ENCODE peak calls at places on chromosomes 12 and 14, in ten cellular contexts. X, H, S, D, I, Q, T, A, V and Y are unnamed samples.
A peak's percentile ranks its signal among the peaks of the same experiment; 100 is the strongest.

GRCh38 chr12:48991247-48992050 is 7.7 kb downstream of the DDN start:
- DNase-seq in X (no peak), H (no peak), S (no peak), D (no peak), I (no peak), Q (no peak), T (no peak), A (no peak), V (no peak), Y (no peak)

GRCh38 chr12:28180791-28181190 is 9.5 kb upstream of the CCDC91 start:
- DNase-seq in X (no peak), H (no peak), S (no peak), D (no peak), I (no peak), Q (no peak), T (no peak), A (no peak), V (peak; percentile 43), Y (no peak)

GRCh38 chr14:92954933-92955332 is 32.0 kb downstream of the CHGA start:
- DNase-seq in X (no peak), H (no peak), S (peak; percentile 24), D (peak; percentile 25), I (no peak), Q (no peak), T (no peak), A (no peak), V (no peak), Y (no peak)

GRCh38 chr12:52082026-52082667 is 2.6 kb downstream of the SMIM41 start:
- DNase-seq in X (no peak), H (no peak), S (no peak), D (peak; percentile 76), I (no peak), Q (peak; percentile 80), T (no peak), A (peak; percentile 51), V (peak; percentile 63), Y (no peak)

GRCh38 chr14:90381011-90381790 is 15.6 kb upstream of the CALM1 start:
- DNase-seq in X (peak; percentile 33), H (no peak), S (no peak), D (no peak), I (peak; percentile 36), Q (peak; percentile 26), T (peak; percentile 55), A (no peak), V (peak; percentile 31), Y (peak; percentile 12)

GRCh38 chr12:12689672-12690287 is 6.2 kb downstream of the GPR19 start:
- DNase-seq in X (no peak), H (no peak), S (no peak), D (no peak), I (no peak), Q (no peak), T (no peak), A (no peak), V (peak; percentile 26), Y (no peak)

GRCh38 chr14:59389936-59390335 is 75.2 kb downstream of the GPR135 start:
- DNase-seq in X (no peak), H (no peak), S (no peak), D (no peak), I (no peak), Q (no peak), T (no peak), A (no peak), V (no peak), Y (no peak)

GRCh38 chr14:64060648-64061096 is 207.9 kb downstream of the SYNE2 start:
- DNase-seq in X (no peak), H (no peak), S (no peak), D (no peak), I (no peak), Q (no peak), T (peak; percentile 11), A (no peak), V (no peak), Y (no peak)

GRCh38 chr14:104155513-104155912 is 17.1 kb downstream of the KIF26A start:
- DNase-seq in X (no peak), H (no peak), S (no peak), D (no peak), I (no peak), Q (peak; percentile 48), T (no peak), A (peak; percentile 41), V (no peak), Y (no peak)

GRCh38 chr12:75969768-75970167 is 61.8 kb downstream of the PHLDA1 start:
- DNase-seq in X (no peak), H (no peak), S (no peak), D (no peak), I (no peak), Q (no peak), T (peak; percentile 67), A (no peak), V (no peak), Y (no peak)

GRCh38 chr12:44088647-44089046 is 252.8 kb downstream of the TMEM117 start:
- DNase-seq in X (no peak), H (no peak), S (no peak), D (no peak), I (no peak), Q (no peak), T (no peak), A (no peak), V (no peak), Y (no peak)

GRCh38 chr14:96383445-96383844 is 8.5 kb upstream of the AK7 start:
- DNase-seq in X (no peak), H (no peak), S (no peak), D (no peak), I (no peak), Q (no peak), T (peak; percentile 6), A (no peak), V (no peak), Y (no peak)

GRCh38 chr12:111792155-111792876 is 25.6 kb downstream of the ALDH2 start:
- DNase-seq in X (no peak), H (no peak), S (no peak), D (peak; percentile 80), I (peak; percentile 45), Q (peak; percentile 53), T (peak; percentile 62), A (peak; percentile 55), V (peak; percentile 15), Y (no peak)

GRCh38 chr14:61438036-61438435 is 116.7 kb downstream of the PRKCH start:
- DNase-seq in X (no peak), H (no peak), S (no peak), D (no peak), I (no peak), Q (no peak), T (no peak), A (no peak), V (no peak), Y (no peak)
- H3K27ac ChIP-seq in X (no peak overlapping the region), H (peak overlapping the region; percentile 60), S (no peak overlapping the region), D (peak overlapping the region; percentile 82), I (peak overlapping the region; percentile 57), Q (no peak overlapping the region), T (no peak overlapping the region), A (peak overlapping the region; percentile 66), V (no peak overlapping the region), Y (peak overlapping the region; percentile 69)

DNA sequence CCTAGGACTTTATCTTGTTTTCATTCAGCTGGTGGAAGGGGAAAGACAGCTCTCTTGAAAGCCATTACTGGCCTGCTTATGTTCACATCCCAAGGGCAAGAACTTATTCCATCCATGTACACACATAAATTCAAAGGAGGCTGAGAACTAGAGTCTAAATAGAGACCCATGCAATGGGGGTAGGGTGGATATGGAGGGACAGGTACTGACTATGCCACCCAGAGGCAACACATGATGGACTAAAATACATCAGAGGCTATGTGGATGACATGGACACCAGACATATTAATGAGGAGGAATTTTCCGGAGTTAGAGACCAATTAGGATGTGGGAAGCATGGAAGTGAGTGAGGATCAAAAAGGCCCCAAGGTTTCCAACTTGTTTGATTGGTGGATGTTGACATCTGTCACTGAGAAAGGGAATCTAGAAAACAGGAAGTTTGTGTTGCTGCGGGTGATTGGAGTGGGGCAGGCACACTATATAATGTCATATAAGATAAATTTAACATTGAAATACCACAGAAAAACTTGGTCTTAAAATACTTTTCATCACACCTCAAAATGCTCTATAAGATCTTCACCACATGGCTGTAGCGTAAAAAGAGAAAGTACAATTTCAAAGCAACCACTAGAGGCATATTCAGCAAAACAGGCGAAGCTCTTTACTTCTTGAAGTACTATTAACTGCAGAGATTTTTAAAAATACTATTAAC is 130.4 kb downstream of the GRIP1 start:
- DNase-seq in X (no peak), H (no peak), S (no peak), D (no peak), I (no peak), Q (no peak), T (peak; percentile 2), A (no peak), V (no peak), Y (no peak)
- H3K27ac ChIP-seq in X (no peak overlapping the region), H (no peak overlapping the region), S (no peak overlapping the region), D (no peak overlapping the region), I (no peak overlapping the region), Q (no peak overlapping the region), T (no peak overlapping the region), A (no peak overlapping the region), V (no peak overlapping the region), Y (no peak overlapping the region)

DNA sequence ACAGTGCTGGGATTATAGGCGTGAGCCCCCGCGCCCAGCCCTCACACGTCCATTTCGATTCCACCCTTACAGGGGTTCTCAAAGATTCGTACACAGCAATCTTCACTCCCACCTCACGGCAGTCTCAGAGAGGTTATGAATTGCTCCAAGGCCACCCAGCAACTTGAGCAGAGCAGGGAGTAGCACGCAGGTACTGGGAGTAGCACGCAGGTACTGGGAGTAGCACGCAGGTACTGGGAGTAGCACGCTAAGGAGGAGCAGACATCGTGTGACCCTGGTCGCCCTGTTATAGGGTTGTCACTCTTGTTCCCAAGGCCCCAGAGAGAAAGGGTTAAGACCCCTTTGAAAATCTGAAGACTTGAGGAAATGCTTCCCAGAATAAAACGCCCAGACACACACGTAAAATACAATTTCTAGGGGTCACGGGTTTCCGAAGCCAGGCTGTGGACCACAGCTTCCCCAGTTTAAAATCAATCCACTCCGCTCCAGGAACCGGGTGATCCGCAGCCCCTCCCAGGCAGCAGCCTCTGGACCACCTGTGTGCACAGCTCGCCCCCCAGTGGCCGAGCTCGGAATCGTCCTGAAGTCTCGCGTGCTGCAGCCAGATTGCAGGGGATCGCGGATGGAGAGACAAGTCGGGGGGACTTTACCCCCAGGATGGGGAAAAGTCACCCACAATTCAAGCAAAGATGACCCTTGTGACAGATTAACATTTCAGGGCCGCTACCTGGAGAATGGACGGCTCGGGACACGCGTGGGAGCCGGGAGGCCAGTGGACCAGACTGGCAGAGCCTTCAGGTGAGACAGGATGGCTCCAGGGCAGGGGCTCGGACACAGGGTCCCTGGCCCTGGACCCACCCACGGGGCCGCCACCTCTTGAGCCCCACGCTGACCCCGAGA is 92.0 kb downstream of the SCARB1 start:
- DNase-seq in X (peak; percentile 75), H (peak; percentile 52), S (peak; percentile 83), D (peak; percentile 91), I (peak; percentile 96), Q (peak; percentile 83), T (peak; percentile 79), A (peak; percentile 86), V (peak; percentile 51), Y (peak; percentile 60)
- H3K27ac ChIP-seq in X (no peak overlapping the region), H (no peak overlapping the region), S (no peak overlapping the region), D (no peak overlapping the region), I (no peak overlapping the region), Q (no peak overlapping the region), T (no peak overlapping the region), A (no peak overlapping the region), V (no peak overlapping the region), Y (no peak overlapping the region)

DNA sequence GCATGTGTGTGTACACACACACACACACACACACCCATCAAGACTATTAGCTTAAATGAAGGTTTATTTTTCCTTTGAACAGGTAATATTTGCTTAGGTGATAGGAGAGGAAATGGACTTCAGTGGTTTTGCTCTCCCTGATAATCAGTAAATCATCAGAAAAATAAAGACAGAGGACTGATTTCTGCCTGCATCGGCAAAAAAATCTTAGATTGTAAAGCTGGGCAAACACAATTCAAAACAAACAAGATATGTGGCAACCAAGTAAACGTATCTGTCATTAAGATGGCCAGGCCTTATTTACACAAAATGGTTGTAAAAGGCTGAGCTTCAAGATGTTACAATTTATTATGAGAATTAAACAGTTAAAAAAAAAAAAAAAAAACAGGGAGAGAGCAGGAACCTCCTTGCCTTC is 31.3 kb downstream of the PRKD1 start:
- DNase-seq in X (no peak), H (no peak), S (no peak), D (no peak), I (no peak), Q (no peak), T (no peak), A (no peak), V (no peak), Y (no peak)
- H3K27ac ChIP-seq in X (no peak overlapping the region), H (no peak overlapping the region), S (no peak overlapping the region), D (no peak overlapping the region), I (no peak overlapping the region), Q (no peak overlapping the region), T (no peak overlapping the region), A (no peak overlapping the region), V (no peak overlapping the region), Y (no peak overlapping the region)